ENCODE peak calls at places on chromosomes 11 and 22, in nine cellular contexts. Y is foreskin fibroblast; X is A549; Z is psoas muscle; Q is left ventricle myocardium inferior; C is fibroblast of villous mesenchyme; J is CD8-positive, alpha-beta T cell; U is tibial artery; W is heart left ventricle. P is an unnamed sample.

GRCh38 chr22:41237707-41238569 is 2.8 kb downstream of the CHADL start:
- DNase-seq in C (peak), Y (peak), Q (peak), X (no peak), U (peak), W (peak), J (peak), Z (peak), P (no peak)

GRCh38 chr11:92388380-92388779 is 163.8 kb downstream of the FAT3 start:
- DNase-seq in Z (no peak), X (peak), U (no peak), Q (no peak), Y (peak), C (no peak), W (no peak), J (no peak), P (no peak)

GRCh38 chr22:26812731-26813130 is 155.3 kb downstream of the MIAT start:
- DNase-seq in Z (no peak), U (no peak), Q (no peak), X (no peak), J (no peak), C (peak), W (no peak), Y (no peak), P (no peak)

GRCh38 chr11:122706261-122706660 is 50.7 kb downstream of the UBASH3B start:
- DNase-seq in X (no peak), U (no peak), Z (no peak), J (no peak), C (peak), Q (no peak), W (no peak), Y (peak), P (no peak)

GRCh38 chr11:111378773-111379499 is at the start of gene POU2AF1:
- DNase-seq in C (no peak), X (no peak), J (peak), W (no peak), Y (peak), U (no peak), Z (no peak), Q (peak), P (no peak)

GRCh38 chr22:43670545-43670944 is 141.6 kb downstream of the EFCAB6 start:
- DNase-seq in C (no peak), J (no peak), Q (no peak), X (no peak), Y (no peak), W (no peak), Z (no peak), U (no peak), P (no peak)

GRCh38 chr22:41285441-41285819 is 557 bp downstream of the RANGAP1 start:
- DNase-seq in W (peak), X (no peak), Z (peak), Q (peak), C (peak), J (peak), Y (peak), U (peak), P (no peak)

GRCh38 chr11:106420048-106420665 is 342.7 kb downstream of the AASDHPPT start:
- DNase-seq in Y (no peak), C (peak), Q (no peak), Z (no peak), X (no peak), U (no peak), J (no peak), W (no peak), P (no peak)

GRCh38 chr11:69437001-69437875 is 44.2 kb upstream of the LINC01488 start:
- DNase-seq in X (peak), W (no peak), C (no peak), Q (no peak), Z (peak), Y (no peak), J (no peak), U (no peak), P (no peak)

GRCh38 chr22:50030315-50031188 is 18.0 kb upstream of the IL17REL start:
- DNase-seq in Z (peak), X (peak), C (peak), J (peak), W (peak), Q (peak), U (peak), Y (peak), P (no peak)

GRCh38 chr11:133732109-133732508 is 113.2 kb downstream of the SPATA19 start:
- DNase-seq in J (no peak), Y (no peak), W (no peak), Q (no peak), C (no peak), Z (no peak), X (no peak), U (no peak), P (no peak)

DNA sequence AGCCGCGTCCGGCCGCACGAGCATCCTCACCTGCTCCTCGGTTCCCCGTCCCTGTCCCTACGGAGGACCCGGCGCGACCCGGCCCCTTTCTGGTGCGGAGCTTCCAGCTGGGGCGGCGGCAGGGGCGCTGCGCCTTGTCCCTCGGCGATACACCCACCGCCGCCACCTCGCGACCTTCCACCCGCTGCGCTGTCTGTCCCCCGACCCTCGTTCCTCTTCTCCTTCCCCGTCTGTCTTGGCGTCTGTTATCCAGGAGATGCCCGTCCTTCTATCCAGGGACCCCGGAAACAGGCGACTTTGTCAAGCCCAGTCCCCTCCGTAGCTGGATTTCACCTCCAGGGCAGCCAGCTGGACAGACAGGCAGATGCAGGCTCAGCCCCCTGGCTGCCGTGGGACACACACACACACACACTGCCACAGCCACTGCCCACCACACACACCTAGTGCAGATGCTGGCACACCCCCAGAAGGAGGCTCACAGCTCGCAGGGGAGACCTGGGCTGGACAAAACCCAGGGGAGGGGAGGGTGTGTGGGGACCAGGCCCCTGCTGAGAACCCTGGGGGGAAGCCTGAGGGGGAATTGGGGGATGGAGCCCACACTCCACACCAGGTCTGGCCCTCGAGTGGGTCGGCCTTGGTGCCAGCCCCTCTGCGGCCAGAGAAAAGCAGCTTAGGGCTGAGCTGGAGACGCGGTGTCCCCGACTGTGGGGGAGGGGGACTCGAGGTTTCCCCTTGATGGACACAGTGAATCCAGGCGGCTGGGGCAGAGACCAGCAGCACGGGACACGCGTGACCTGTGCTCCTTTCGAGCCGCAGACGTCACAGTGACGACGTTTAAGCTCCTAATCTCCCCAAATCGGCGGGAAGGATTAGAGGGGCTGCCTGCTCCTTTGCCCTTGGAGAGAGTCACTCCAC is 781 bp downstream of the DRD4 start:
- DNase-seq in C (peak), X (no peak), Y (no peak), Q (no peak), U (no peak), W (no peak), Z (peak), J (no peak), P (no peak)
- TF ChIP-seq CTCF in C (no peak), X (no peak), Y (no peak), Q (no peak), U (no peak), W (no peak), Z (no peak), J (no peak), P (no peak)

DNA sequence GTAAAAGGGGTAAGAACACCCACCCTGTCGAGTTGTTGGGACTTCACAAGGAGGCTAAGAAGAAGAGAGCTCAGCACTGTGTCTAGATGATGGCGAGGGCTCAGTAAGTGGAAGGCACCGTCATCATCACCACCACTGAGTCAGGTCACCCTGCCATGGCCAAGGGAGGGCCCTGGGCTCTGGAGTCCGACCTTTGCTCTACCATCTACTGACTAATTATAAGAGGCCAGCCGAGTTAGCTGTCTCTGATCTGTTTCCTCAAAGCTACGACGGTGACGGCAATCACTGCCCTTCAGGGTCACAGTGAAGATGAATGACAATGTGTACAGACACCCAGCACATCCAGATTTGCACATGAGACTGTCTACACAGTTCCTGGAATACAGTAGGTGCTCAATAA is 29.3 kb downstream of the KIAA0930 start:
- DNase-seq in W (no peak), J (no peak), Q (no peak), Y (no peak), U (no peak), C (peak), Z (peak), X (no peak), P (no peak)
- H3K4me3 ChIP-seq in W (no peak), J (no peak), Q (no peak), Y (peak), U (peak), C (peak), Z (peak), X (peak), P (peak)

GRCh38 chr11:78138694-78139421 is 568 bp downstream of the ALG8 start:
- DNase-seq in Z (no peak), U (no peak), W (no peak), X (peak), C (no peak), Y (peak), Q (no peak), J (peak), P (no peak)
- TF ChIP-seq CTCF in Z (no peak), U (no peak), W (no peak), X (no peak), C (no peak), Y (no peak), Q (no peak), J (no peak), P (no peak)

GRCh38 chr22:18048441-18048898 is 24.1 kb upstream of the MICAL3 start:
- DNase-seq in W (no peak), Q (no peak), J (no peak), X (no peak), Z (peak), Y (peak), U (no peak), C (peak), P (no peak)
- H3K4me3 ChIP-seq in W (no peak), Q (peak), J (no peak), X (no peak), Z (peak), Y (peak), U (no peak), C (peak), P (peak)